ENCODE peak calls at places on chromosomes 13 and 19, in four cellular contexts. Y, V, U and I are unnamed samples.
A peak's percentile ranks its signal among the peaks of the same experiment; 100 is the strongest.

GRCh38 chr13:100875392-100876043 is 200.9 kb upstream of the TMTC4 start:
- DNase-seq in Y (no peak), V (no peak), U (peak; percentile 93), I (no peak)

GRCh38 chr13:57740719-57741118 is 109.2 kb downstream of the PCDH17 start:
- DNase-seq in Y (no peak), V (no peak), U (peak; percentile 23), I (no peak)

GRCh38 chr19:887072-887471 is 5.9 kb downstream of the MED16 start:
- DNase-seq in Y (no peak), V (no peak), U (peak; percentile 59), I (no peak)

GRCh38 chr13:25847635-25848616 is 203.9 kb downstream of the SHISA2 start:
- DNase-seq in Y (no peak), V (no peak), U (no peak), I (no peak)

GRCh38 chr13:102580552-102581169 is 16.1 kb upstream of the TPP2 start:
- DNase-seq in Y (peak; percentile 65), V (peak; percentile 23), U (peak; percentile 84), I (peak; percentile 52)

GRCh38 chr19:49182848-49183375 is 25.3 kb downstream of the TRPM4 start:
- DNase-seq in Y (no peak), V (no peak), U (no peak), I (no peak)

GRCh38 chr13:49783865-49784264 is 8.6 kb downstream of the KPNA3 start:
- DNase-seq in Y (no peak), V (no peak), U (no peak), I (no peak)

GRCh38 chr19:17078920-17079709 is 3.5 kb downstream of the MYO9B start:
- DNase-seq in Y (no peak), V (no peak), U (no peak), I (no peak)

GRCh38 chr19:52748336-52748950 is 13.6 kb upstream of the ZNF611 start:
- DNase-seq in Y (no peak), V (no peak), U (peak; percentile 65), I (peak; percentile 33)

GRCh38 chr13:24784319-24784718 is 20.4 kb downstream of the RNF17 start:
- DNase-seq in Y (no peak), V (no peak), U (no peak), I (no peak)

GRCh38 chr13:44263920-44264610 is 109.6 kb upstream of the SERP2 start:
- DNase-seq in Y (no peak), V (no peak), U (no peak), I (no peak)

GRCh38 chr19:18784786-18785120 is 6.4 kb downstream of the COMP start:
- DNase-seq in Y (no peak), V (no peak), U (no peak), I (no peak)

GRCh38 chr13:105441406-105441805 is 1094.1 kb downstream of the EFNB2 start:
- DNase-seq in Y (no peak), V (no peak), U (peak; percentile 4), I (no peak)

GRCh38 chr19:41588497-41589209 is 12.7 kb downstream of the CEACAM21 start:
- DNase-seq in Y (no peak), V (peak; percentile 29), U (peak; percentile 15), I (peak; percentile 48)

GRCh38 chr19:41928754-41929535 is 696 bp upstream of the ERFL start:
- DNase-seq in Y (no peak), V (no peak), U (no peak), I (no peak)

GRCh38 chr19:12333162-12334159 is at the start of gene ZNF563:
- DNase-seq in Y (peak; percentile 92), V (peak; percentile 96), U (peak; percentile 91), I (peak; percentile 97)

GRCh38 chr19:38024991-38025716 is 118.1 kb downstream of the SIPA1L3 start:
- DNase-seq in Y (no peak), V (no peak), U (no peak), I (no peak)

GRCh38 chr19:19081642-19082151 is 17.9 kb downstream of the SLC25A42 start:
- DNase-seq in Y (no peak), V (no peak), U (peak; percentile 39), I (no peak)

GRCh38 chr13:97843201-97843600 is 110.3 kb upstream of the IPO5 start:
- DNase-seq in Y (no peak), V (no peak), U (no peak), I (no peak)

DNA sequence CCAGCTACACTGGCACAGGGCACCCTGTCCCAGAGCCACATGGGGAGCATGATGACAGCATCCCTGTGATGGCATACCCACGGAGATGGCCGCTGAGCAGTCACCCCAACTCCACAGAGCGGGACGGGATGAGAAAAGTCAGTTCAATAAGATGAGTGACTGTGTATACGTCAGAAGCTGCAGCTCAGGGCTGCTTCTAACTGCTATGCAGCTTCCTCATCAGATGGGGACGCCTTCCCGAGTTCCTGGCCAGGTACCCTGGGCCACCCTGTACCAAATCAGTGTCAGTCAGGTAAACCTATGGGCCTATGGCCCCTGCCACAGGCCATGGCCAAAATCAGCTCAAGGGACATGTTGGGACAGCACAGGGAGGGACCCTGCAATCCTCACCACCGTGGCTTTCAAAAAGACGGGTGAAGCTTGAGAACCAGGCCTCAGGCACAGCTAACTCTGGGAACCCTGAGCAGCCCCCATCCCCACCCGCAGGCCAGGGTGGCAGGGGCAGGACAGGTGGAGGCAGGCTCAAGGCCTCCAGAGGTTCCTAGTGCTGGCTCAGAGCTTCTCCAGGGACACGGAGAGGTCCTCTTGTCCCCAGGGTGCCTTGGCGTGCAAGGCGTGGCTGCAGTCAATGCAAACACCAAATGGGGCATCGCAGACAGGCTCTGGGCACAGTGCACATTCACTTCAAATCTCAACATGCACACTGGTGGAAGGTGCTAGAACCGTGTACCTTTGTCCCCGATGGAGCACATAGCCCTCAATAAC is 122.4 kb downstream of the TUBA3C start:
- DNase-seq in Y (no peak), V (no peak), U (no peak), I (no peak)
- H3K4me1 ChIP-seq in Y (no peaks in the 10 kb centered on the region), V (no peaks in the 10 kb centered on the region), U (no peaks in the 10 kb centered on the region), I (no peaks in the 10 kb centered on the region)

DNA sequence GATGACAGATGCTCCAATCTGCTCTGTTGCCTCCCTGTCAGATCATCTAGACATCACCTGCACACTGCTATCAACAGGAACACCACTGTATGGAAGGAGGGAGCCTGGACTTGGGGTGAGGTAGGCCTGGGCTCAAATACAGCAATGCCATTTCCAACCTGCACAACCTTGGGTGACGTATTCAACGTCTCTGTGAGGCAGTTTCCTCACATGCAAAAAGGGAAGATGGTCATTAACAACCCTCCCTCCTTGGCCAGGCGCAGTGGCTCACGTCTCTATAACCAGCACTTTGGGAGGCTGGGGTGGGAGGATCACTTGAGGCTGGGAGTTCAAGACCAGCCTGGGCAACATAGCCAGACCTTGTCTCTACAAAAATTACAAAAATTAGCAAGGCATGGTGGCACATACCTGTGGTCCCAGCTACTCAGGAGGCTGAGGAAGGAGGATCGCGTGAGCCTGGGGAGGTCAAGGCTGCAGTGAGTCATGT is 13.1 kb downstream of the XRCC1 start:
- DNase-seq in Y (no peak), V (no peak), U (no peak), I (no peak)
- H3K4me3 ChIP-seq in Y (no peak overlapping the region), V (no peak overlapping the region), U (no peak overlapping the region), I (no peak overlapping the region)

GRCh38 chr13:92734545-92734944 is 492.1 kb upstream of the GPC6 start:
- DNase-seq in Y (no peak), V (no peak), U (no peak), I (no peak)
- H3K9me3 ChIP-seq in Y (no peaks in the 10 kb centered on the region), V (no peaks in the 10 kb centered on the region), U (no peaks in the 10 kb centered on the region), I (no peaks in the 10 kb centered on the region)

GRCh38 chr19:15010497-15011255 is 31.0 kb upstream of the SLC1A6 start:
- DNase-seq in Y (peak; percentile 77), V (no peak), U (no peak), I (no peak)

GRCh38 chr19:15015946-15016542 is 33.2 kb upstream of the CASP14 start:
- DNase-seq in Y (peak; percentile 54), V (peak; percentile 19), U (no peak), I (peak; percentile 61)

DNA sequence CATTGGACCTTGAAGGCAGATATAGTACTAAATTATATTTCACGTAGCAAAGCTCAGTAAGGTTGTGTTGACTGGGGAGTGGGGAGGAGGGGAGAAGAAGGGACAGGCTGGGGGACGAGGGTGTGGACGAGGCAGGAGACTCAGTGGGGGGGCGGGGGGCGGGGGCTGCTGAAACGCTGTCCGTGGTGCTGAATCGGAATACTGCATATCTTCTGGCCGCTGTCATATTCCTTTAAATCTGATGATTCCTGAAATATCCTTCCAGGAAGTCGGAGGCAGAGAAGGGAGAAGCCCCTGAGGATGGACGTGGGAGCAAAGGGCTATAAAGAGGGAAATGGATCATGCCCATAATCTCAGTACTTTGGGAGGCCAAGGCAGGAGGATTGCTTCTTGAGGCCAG is 34.7 kb upstream of the CASP14 start:
- DNase-seq in Y (no peak), V (no peak), U (no peak), I (no peak)
- H3K4me1 ChIP-seq in Y (peaks cover 5% of the 10 kb centered on the region), V (no peaks in the 10 kb centered on the region), U (no peaks in the 10 kb centered on the region), I (no peaks in the 10 kb centered on the region)

GRCh38 chr19:3656747-3657394 is 30.3 kb upstream of the CACTIN start:
- DNase-seq in Y (no peak), V (peak; percentile 10), U (no peak), I (no peak)
- H3K4me3 ChIP-seq in Y (no peak overlapping the region), V (no peak overlapping the region), U (no peak overlapping the region), I (no peak overlapping the region)